ENCODE peak calls at places on chromosomes 13 and 19, in four cellular contexts. One of them, this sample, is unnamed.
A peak's percentile ranks its signal among the peaks of the same experiment; 100 is the strongest.

GRCh38 chr19:41298327-41298964 is 11.5 kb upstream of the CCDC97 start:
- DNase-seq in progenitor cell of endocrine pancreas: no peak
- DNase-seq in GM23248: peak; percentile 94
- DNase-seq in naive thymus-derived CD8-positive, alpha-beta T cell: no peak
- DNase-seq in this sample: no peak

GRCh38 chr13:81760316-81760715 is 1419.4 kb upstream of the SPRY2 start:
- DNase-seq in progenitor cell of endocrine pancreas: no peak
- DNase-seq in naive thymus-derived CD8-positive, alpha-beta T cell: no peak
- DNase-seq in GM23248: no peak
- DNase-seq in this sample: no peak

GRCh38 chr13:43815204-43815603 is 28.4 kb upstream of the ENOX1 start:
- DNase-seq in progenitor cell of endocrine pancreas: no peak
- DNase-seq in GM23248: peak; percentile 61
- DNase-seq in naive thymus-derived CD8-positive, alpha-beta T cell: no peak
- DNase-seq in this sample: no peak

GRCh38 chr13:98080280-98080679 is 62.6 kb upstream of the FARP1 start:
- DNase-seq in naive thymus-derived CD8-positive, alpha-beta T cell: no peak
- DNase-seq in GM23248: no peak
- DNase-seq in progenitor cell of endocrine pancreas: no peak
- DNase-seq in this sample: no peak

GRCh38 chr13:57470491-57470890 is 161.1 kb upstream of the PCDH17 start:
- DNase-seq in naive thymus-derived CD8-positive, alpha-beta T cell: no peak
- DNase-seq in GM23248: no peak
- DNase-seq in progenitor cell of endocrine pancreas: no peak
- DNase-seq in this sample: no peak

GRCh38 chr19:6809262-6809661 is 36.8 kb downstream of the VAV1 start:
- DNase-seq in progenitor cell of endocrine pancreas: no peak
- DNase-seq in naive thymus-derived CD8-positive, alpha-beta T cell: no peak
- DNase-seq in GM23248: no peak
- DNase-seq in this sample: no peak

GRCh38 chr19:944171-944567 is 18.3 kb downstream of the ARID3A start:
- DNase-seq in GM23248: no peak
- DNase-seq in naive thymus-derived CD8-positive, alpha-beta T cell: no peak
- DNase-seq in progenitor cell of endocrine pancreas: no peak
- DNase-seq in this sample: no peak

GRCh38 chr13:59494560-59494970 is 669.2 kb downstream of the DIAPH3 start:
- DNase-seq in naive thymus-derived CD8-positive, alpha-beta T cell: no peak
- DNase-seq in progenitor cell of endocrine pancreas: no peak
- DNase-seq in GM23248: peak; percentile 5
- DNase-seq in this sample: no peak

GRCh38 chr13:73535341-73535740 is 476.5 kb downstream of the KLF5 start:
- DNase-seq in GM23248: no peak
- DNase-seq in progenitor cell of endocrine pancreas: no peak
- DNase-seq in naive thymus-derived CD8-positive, alpha-beta T cell: no peak
- DNase-seq in this sample: no peak

GRCh38 chr13:39634956-39635355 is 20.5 kb upstream of the COG6 start:
- DNase-seq in GM23248: no peak
- DNase-seq in naive thymus-derived CD8-positive, alpha-beta T cell: no peak
- DNase-seq in progenitor cell of endocrine pancreas: no peak
- DNase-seq in this sample: no peak

GRCh38 chr13:101579291-101579802 is 126.9 kb downstream of the ITGBL1 start:
- DNase-seq in progenitor cell of endocrine pancreas: no peak
- DNase-seq in naive thymus-derived CD8-positive, alpha-beta T cell: no peak
- DNase-seq in GM23248: peak; percentile 25
- DNase-seq in this sample: no peak

GRCh38 chr13:50635504-50635903 is 208.0 kb downstream of the DLEU7 start:
- DNase-seq in GM23248: peak; percentile 39
- DNase-seq in progenitor cell of endocrine pancreas: no peak
- DNase-seq in naive thymus-derived CD8-positive, alpha-beta T cell: no peak
- DNase-seq in this sample: no peak

This sample was measured in HAP-1.